ENCODE peak calls at places on chromosomes 12 and 14, in nine cellular contexts. F is NCI-H2107; V is fibroblast of mammary gland; J is stimulated activated CD4-positive, alpha-beta T cell treated with anti-CD3 and anti-CD28 coated beads, Interleukin-12 subunit alpha, Interleukin-12 subunit beta, amount 100 ng/mL, for 4 hours; T is T-helper 2 cell; G is effector memory CD4-positive, alpha-beta T cell; M is germinal center; Z is nephron progenitor cell; H is GM12864. X is an unnamed sample.

GRCh38 chr12:78181544-78182162 is 351.0 kb downstream of the NAV3 start:
- DNase-seq in M (no peak), V (peak; percentile 38), J (no peak), F (peak; percentile 52), G (no peak), T (no peak), Z (peak; percentile 39), H (no peak), X (no peak)

GRCh38 chr14:75278422-75279152 is at the start of gene FOS:
- DNase-seq in M (peak; percentile 96), F (peak; percentile 96), J (peak; percentile 78), Z (peak; percentile 93), V (peak; percentile 95), H (peak; percentile 72), T (peak; percentile 76), G (peak; percentile 90), X (peak; percentile 79)

GRCh38 chr12:18595406-18595805 is 142.4 kb downstream of the PLCZ1 start:
- DNase-seq in T (no peak), H (no peak), Z (no peak), J (no peak), M (no peak), G (no peak), F (no peak), V (no peak), X (no peak)

GRCh38 chr14:53462931-53463778 is 310.0 kb upstream of the DDHD1 start:
- DNase-seq in T (no peak), G (no peak), H (no peak), M (no peak), J (no peak), Z (no peak), F (no peak), V (no peak), X (no peak)

GRCh38 chr14:105689722-105690121 is 163.3 kb downstream of the TMEM121 start:
- DNase-seq in Z (no peak), J (no peak), F (no peak), G (no peak), V (no peak), H (no peak), M (no peak), T (no peak), X (no peak)

GRCh38 chr12:28089363-28089762 is 100.9 kb upstream of the CCDC91 start:
- DNase-seq in H (no peak), T (no peak), G (no peak), M (no peak), Z (peak; percentile 13), F (no peak), V (peak; percentile 52), J (no peak), X (no peak)

GRCh38 chr12:114902665-114903393 is 218.9 kb upstream of the TBX3 start:
- DNase-seq in V (peak; percentile 95), G (no peak), M (no peak), H (no peak), F (no peak), T (no peak), Z (no peak), J (no peak), X (no peak)

GRCh38 chr12:8609061-8609570 is 3.5 kb downstream of the AICDA start:
- DNase-seq in T (no peak), F (peak; percentile 10), Z (peak; percentile 23), H (no peak), M (peak; percentile 58), J (no peak), V (peak; percentile 54), G (no peak), X (peak; percentile 35)

GRCh38 chr14:63467440-63468072 is 75.6 kb downstream of the PPP2R5E start:
- DNase-seq in M (no peak), F (no peak), G (no peak), H (no peak), T (no peak), J (no peak), V (no peak), Z (no peak), X (no peak)

GRCh38 chr12:125267114-125267513 is 201.9 kb downstream of the AACS start:
- DNase-seq in T (no peak), G (no peak), Z (no peak), V (no peak), H (no peak), M (no peak), F (no peak), J (no peak), X (no peak)

GRCh38 chr14:25049559-25050493 is at the start of gene STXBP6:
- DNase-seq in F (peak; percentile 80), M (peak; percentile 52), G (no peak), Z (peak; percentile 85), J (peak; percentile 3), T (no peak), H (no peak), V (peak; percentile 42), X (peak; percentile 65)

GRCh38 chr12:99529966-99530365 is 117.6 kb upstream of the GARIN6 start:
- DNase-seq in H (peak; percentile 5), F (no peak), J (no peak), Z (no peak), V (peak; percentile 20), T (no peak), G (no peak), M (no peak), X (no peak)